ENCODE peak calls at places on chromosomes 12 and 14, in five cellular contexts. C is ovary, M is DND-41, Q is prostate gland, L is left lung. J is an unnamed sample. For H3K27me3, the result is how much of the 10 kb centered on the place peaks cover.

GRCh38 chr14:42527141-42527540 is 920.5 kb downstream of the LRFN5 start:
- DNase-seq in C (no peak), M (no peak), L (no peak), Q (no peak), J (no peak)

GRCh38 chr12:1848146-1848545 is 27.8 kb downstream of the LRTM2 start:
- DNase-seq in L (no peak), M (no peak), C (no peak), Q (no peak), J (no peak)

GRCh38 chr14:68247867-68248266 is 428.3 kb downstream of the RAD51B start:
- DNase-seq in M (no peak), Q (no peak), L (no peak), C (peak), J (no peak)

GRCh38 chr14:37985826-37986470 is 221.8 kb upstream of the SSTR1 start:
- DNase-seq in Q (no peak), L (no peak), C (no peak), M (peak), J (no peak)

GRCh38 chr12:11667159-11667558 is 17.7 kb downstream of the ETV6 start:
- DNase-seq in L (no peak), C (no peak), M (no peak), Q (no peak), J (no peak)

GRCh38 chr12:104750061-104750460 is 208.0 kb downstream of the SLC41A2 start:
- DNase-seq in Q (no peak), C (no peak), M (peak), L (peak), J (no peak)

GRCh38 chr12:70258605-70259403 is 15.6 kb downstream of the CNOT2 start:
- DNase-seq in M (no peak), C (no peak), L (no peak), Q (no peak), J (no peak)

GRCh38 chr14:71248204-71248603 is 340.9 kb downstream of the PCNX1 start:
- DNase-seq in C (no peak), L (no peak), M (no peak), Q (no peak), J (no peak)

GRCh38 chr14:58297412-58297761 is 968 bp upstream of the ARID4A start:
- DNase-seq in Q (no peak), C (no peak), M (no peak), L (peak), J (peak)

GRCh38 chr14:98826618-98827017 is 445.4 kb downstream of the BCL11B start:
- DNase-seq in Q (no peak), C (no peak), M (peak), L (no peak), J (no peak)

GRCh38 chr14:90808759-90809529 is 7.3 kb downstream of the TTC7B start:
- DNase-seq in L (no peak), M (no peak), Q (no peak), C (no peak), J (no peak)

GRCh38 chr12:113207621-113208040 is 13.6 kb upstream of the TPCN1 start:
- DNase-seq in C (no peak), Q (no peak), M (peak), L (no peak), J (no peak)

GRCh38 chr14:91227183-91227628 is 17.3 kb downstream of the GPR68 start:
- DNase-seq in C (no peak), Q (no peak), M (peak), L (no peak), J (no peak)

GRCh38 chr12:93500667-93501066 is 33.4 kb downstream of the MRPL42 start:
- DNase-seq in Q (no peak), L (no peak), C (no peak), M (no peak), J (no peak)

GRCh38 chr14:59018978-59019377 is 169.5 kb upstream of the DAAM1 start:
- DNase-seq in C (no peak), L (no peak), Q (no peak), M (no peak), J (no peak)

GRCh38 chr12:50598321-50598862 is 93.6 kb downstream of the DIP2B start:
- DNase-seq in C (no peak), Q (no peak), M (no peak), L (no peak), J (no peak)

GRCh38 chr12:51818567-51819300 is 29.8 kb downstream of the FIGNL2 start:
- DNase-seq in C (no peak), M (no peak), Q (no peak), L (peak), J (peak)

GRCh38 chr12:59615392-59616165 is 19.8 kb downstream of the SLC16A7 start:
- DNase-seq in C (no peak), Q (no peak), M (no peak), L (no peak), J (no peak)

GRCh38 chr12:57842342-57843294 is 3.9 kb downstream of the CTDSP2 start:
- DNase-seq in Q (no peak), C (no peak), M (peak), L (no peak), J (no peak)

GRCh38 chr12:74890237-74890599 is 319.4 kb downstream of the KCNC2 start:
- DNase-seq in L (no peak), M (no peak), Q (peak), C (no peak), J (no peak)

GRCh38 chr12:101229841-101230241 is 19.8 kb upstream of the SLC5A8 start:
- DNase-seq in Q (no peak), M (no peak), L (no peak), C (no peak), J (peak)

GRCh38 chr12:77047341-77048202 is 17.8 kb downstream of the E2F7 start:
- DNase-seq in C (no peak), Q (no peak), M (no peak), L (no peak), J (no peak)

GRCh38 chr12:53941187-53941586 is 2.6 kb downstream of the HOXC13 start:
- DNase-seq in L (no peak), Q (no peak), C (no peak), M (no peak), J (no peak)

GRCh38 chr12:53944209-53944608 is 5.6 kb downstream of the HOXC13 start:
- DNase-seq in M (no peak), C (no peak), L (no peak), Q (no peak), J (no peak)

GRCh38 chr12:53941750-53942149 is 3.1 kb downstream of the HOXC13 start:
- DNase-seq in C (no peak), M (no peak), Q (no peak), L (no peak), J (no peak)

GRCh38 chr12:53940448-53941014 is 1.9 kb downstream of the HOXC13 start:
- DNase-seq in M (no peak), C (no peak), Q (no peak), L (no peak), J (no peak)

DNA sequence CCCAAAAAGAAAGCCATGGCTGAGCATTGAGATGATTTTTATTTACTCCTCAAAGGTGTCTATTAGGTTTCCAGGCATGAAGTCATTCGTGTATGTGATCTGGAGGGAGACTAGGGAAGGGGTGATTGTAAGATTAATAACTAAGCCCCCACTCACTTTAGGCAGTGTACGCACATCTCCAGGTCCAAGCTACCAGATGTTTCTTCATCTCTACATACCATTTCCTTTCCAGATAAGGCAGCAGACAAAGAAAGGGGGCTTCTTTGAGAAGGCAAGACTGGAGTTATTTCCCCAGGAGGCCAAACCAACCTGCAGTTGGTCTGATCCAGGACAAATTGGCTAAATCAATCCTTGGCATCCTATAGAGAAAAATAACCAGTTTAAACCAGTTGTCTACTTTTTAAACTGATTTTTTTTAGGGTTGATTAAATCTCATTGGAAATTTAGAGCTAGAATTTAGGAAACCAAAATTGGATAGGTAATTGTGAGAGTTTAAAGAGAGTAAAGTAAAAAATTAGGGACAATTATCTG is 3.9 kb downstream of the HOXC13 start:
- DNase-seq in L (no peak), Q (no peak), M (no peak), C (no peak), J (no peak)
- H3K27me3 ChIP-seq in L (half or more), Q (under half), M (under half), C (under half), J (half or more)

GRCh38 chr12:66188584-66189475 is at the start of gene IRAK3:
- DNase-seq in C (peak), Q (peak), L (peak), M (no peak), J (peak)
- H3K27ac ChIP-seq in C (peak), Q (peak), L (peak), M (no peak), J (peak)

GRCh38 chr14:102213984-102214658 is 74.4 kb downstream of the WDR20 start:
- DNase-seq in C (no peak), M (no peak), L (no peak), Q (no peak), J (peak)
- TF ChIP-seq CTCF in C (no peak), M (peak), L (no peak), Q (no peak), J (peak)

GRCh38 chr12:34303091-34303870 is 281.0 kb downstream of the ALG10 start:
- DNase-seq in C (no peak), Q (no peak), M (no peak), L (no peak), J (no peak)

GRCh38 chr12:34304001-34304400 is 281.7 kb downstream of the ALG10 start:
- DNase-seq in Q (no peak), C (no peak), L (no peak), M (no peak), J (no peak)

GRCh38 chr12:34304546-34304945 is 282.2 kb downstream of the ALG10 start:
- DNase-seq in L (no peak), C (no peak), M (no peak), Q (no peak), J (no peak)

GRCh38 chr12:34305176-34305575 is 282.9 kb downstream of the ALG10 start:
- DNase-seq in C (no peak), Q (no peak), M (no peak), L (no peak), J (no peak)

GRCh38 chr12:34306133-34306830 is 284.0 kb downstream of the ALG10 start:
- DNase-seq in L (no peak), C (no peak), M (no peak), Q (no peak), J (no peak)
- H3K27me3 ChIP-seq in L (under half), C (under half), M (under half), Q (under half), J (under half)

GRCh38 chr12:112010415-112011344 is 2.3 kb downstream of the TMEM116 start:
- DNase-seq in C (no peak), Q (no peak), M (no peak), L (no peak), J (no peak)

GRCh38 chr12:112012775-112013600 is at the start of the genes ERP29 and TMEM116:
- DNase-seq in C (peak), M (peak), L (peak), Q (peak), J (peak)

GRCh38 chr12:112008918-112009317 is 4.0 kb downstream of the TMEM116 start:
- DNase-seq in Q (no peak), L (no peak), M (no peak), C (no peak), J (no peak)

GRCh38 chr12:112013601-112014402 is 576 bp downstream of the ERP29 start:
- DNase-seq in L (peak), M (peak), C (peak), Q (peak), J (peak)

DNA sequence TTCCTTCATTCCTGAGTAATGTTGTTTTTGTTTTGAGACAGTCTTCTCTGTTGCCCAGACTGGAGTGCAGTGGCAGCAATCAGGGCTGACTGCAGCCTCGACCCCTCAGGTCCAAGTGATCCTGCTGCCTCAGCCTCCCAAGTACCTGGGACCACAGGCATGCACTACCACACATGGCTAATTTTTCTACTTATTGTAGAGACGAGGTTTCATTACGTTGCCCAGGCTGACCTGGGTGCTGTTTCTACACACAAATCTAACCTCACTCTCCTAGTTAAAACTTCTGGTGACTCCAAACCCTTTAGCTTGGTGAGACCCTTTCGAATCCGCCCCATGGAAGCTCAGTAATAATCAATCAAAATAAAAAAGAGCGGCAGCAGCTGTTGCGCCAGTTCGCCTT is 1.3 kb downstream of the TMEM116 start:
- DNase-seq in L (no peak), Q (no peak), C (no peak), M (no peak), J (no peak)
- H3K27ac ChIP-seq in L (peak), Q (no peak), C (no peak), M (peak), J (peak)

GRCh38 chr12:14186193-14186502 is 179.3 kb upstream of the ATF7IP start:
- DNase-seq in Q (no peak), M (no peak), C (no peak), L (no peak), J (no peak)
- TF ChIP-seq CTCF in Q (no peak), M (no peak), C (no peak), L (no peak), J (no peak)

DNA sequence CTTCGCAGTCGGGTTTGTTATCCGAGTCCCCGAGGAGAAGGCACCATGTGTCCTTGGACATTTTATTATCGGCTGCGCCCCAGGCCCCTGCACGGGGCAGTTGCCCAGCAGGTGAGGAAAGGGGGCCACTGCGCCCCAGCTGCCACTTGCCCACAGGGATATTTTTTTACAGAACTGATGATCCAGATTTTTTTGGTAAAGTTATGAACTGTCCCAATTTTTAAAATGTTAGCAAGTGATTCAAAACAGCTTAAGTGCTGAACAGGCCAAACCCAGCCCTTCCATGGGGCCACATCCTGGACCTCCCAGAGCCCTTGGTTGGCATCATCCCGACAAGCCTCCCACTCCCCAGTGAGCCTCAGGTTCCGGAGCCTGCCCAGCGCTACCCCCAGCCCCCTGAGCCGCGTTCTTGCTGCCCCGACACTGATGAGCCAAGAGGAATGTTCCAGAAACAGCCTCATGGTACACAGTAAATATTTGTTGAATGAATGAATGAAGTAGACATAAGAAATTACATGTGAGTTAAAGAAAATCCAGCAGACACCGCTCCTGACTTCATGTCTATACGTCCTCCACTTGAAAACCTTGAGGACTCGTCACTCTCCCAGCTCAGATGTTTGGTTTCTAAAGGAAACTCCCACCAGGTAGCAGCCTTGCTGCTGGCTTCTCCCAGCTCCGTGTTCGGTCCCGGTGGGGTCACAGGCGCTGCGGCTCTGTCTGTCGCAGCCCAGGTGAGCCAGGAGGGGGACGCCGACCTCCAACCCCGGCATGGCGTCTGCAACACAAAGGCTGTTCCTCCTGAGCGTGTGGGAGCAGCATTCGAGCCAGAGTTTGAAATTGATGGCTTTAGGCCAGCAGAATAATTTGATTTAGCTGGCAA is 88.5 kb downstream of the ADGRD1 start:
- DNase-seq in M (no peak), L (no peak), C (no peak), Q (no peak), J (peak)
- H3K27me3 ChIP-seq in M (under half), L (under half), C (under half), Q (under half), J (under half)

GRCh38 chr12:87141091-87141490 is 884.9 kb upstream of the MGAT4C start:
- DNase-seq in L (no peak), Q (no peak), C (no peak), M (no peak), J (no peak)

GRCh38 chr12:87140257-87140656 is 884.1 kb upstream of the MGAT4C start:
- DNase-seq in C (no peak), Q (no peak), L (no peak), M (no peak), J (no peak)

GRCh38 chr12:87142346-87142745 is 886.2 kb upstream of the MGAT4C start:
- DNase-seq in C (no peak), M (no peak), Q (no peak), L (no peak), J (no peak)

DNA sequence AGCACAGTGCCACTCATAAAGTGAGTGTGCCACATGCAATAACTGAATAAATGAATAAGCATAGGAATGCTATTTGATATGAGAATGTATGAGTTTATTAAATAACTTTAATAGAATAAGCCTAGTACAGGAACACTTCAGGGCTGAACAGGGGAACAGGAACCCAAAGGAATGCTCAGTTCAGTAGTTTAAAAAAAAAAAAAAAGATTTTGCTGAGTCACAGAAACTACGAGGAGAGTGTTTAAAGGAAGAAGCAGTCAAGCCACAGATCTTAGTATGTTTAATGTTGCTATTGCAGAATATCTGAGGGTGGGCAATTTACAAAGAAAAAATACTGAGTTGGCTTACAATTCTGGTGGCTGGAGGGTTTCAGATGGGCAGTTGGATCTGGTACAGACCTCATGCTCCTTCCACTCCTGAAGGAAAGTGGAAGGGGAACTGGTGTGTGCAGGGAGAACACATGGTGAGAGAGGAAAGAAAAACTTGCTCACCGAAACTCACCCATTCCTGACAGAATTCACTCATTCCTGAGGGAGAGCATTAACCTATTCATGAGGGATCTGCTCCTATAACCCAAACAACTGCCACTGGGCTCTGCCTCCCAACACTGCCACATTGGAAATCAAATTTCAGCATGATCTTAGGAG is 880.3 kb upstream of the MGAT4C start:
- DNase-seq in L (no peak), M (no peak), Q (no peak), C (no peak), J (no peak)
- H3K27ac ChIP-seq in L (no peak), M (no peak), Q (no peak), C (no peak), J (no peak)

J was measured in upper lobe of right lung.